ENCODE peak calls at places on chromosome 12, in eight cellular contexts. One of them, this sample, is unnamed.

GRCh38 chr12:91890742-91891141 is 254.9 kb downstream of the BTG1 start:
- DNase-seq in kidney glomerular epithelial cell: no peak
- DNase-seq in psoas muscle: no peak
- DNase-seq in naive B cell: no peak
- DNase-seq in Calu3: no peak
- DNase-seq in Right ventricle myocardium inferior: no peak
- DNase-seq in GM12891: no peak
- DNase-seq in iPS-NIHi11: no peak
- DNase-seq in this sample: no peak

GRCh38 chr12:115941362-115941761 is 336.1 kb downstream of the MED13L start:
- DNase-seq in kidney glomerular epithelial cell: no peak
- DNase-seq in psoas muscle: no peak
- DNase-seq in Right ventricle myocardium inferior: peak
- DNase-seq in Calu3: no peak
- DNase-seq in iPS-NIHi11: no peak
- DNase-seq in GM12891: no peak
- DNase-seq in naive B cell: no peak
- DNase-seq in this sample: no peak

GRCh38 chr12:51368640-51369517 is 22.3 kb downstream of the GALNT6 start:
- DNase-seq in GM12891: peak
- DNase-seq in naive B cell: peak
- DNase-seq in iPS-NIHi11: peak
- DNase-seq in Calu3: no peak
- DNase-seq in Right ventricle myocardium inferior: no peak
- DNase-seq in kidney glomerular epithelial cell: peak
- DNase-seq in psoas muscle: peak
- DNase-seq in this sample: no peak

GRCh38 chr12:110641512-110641911 is 27.6 kb downstream of the TCTN1 start:
- DNase-seq in kidney glomerular epithelial cell: no peak
- DNase-seq in psoas muscle: peak
- DNase-seq in Right ventricle myocardium inferior: no peak
- DNase-seq in naive B cell: no peak
- DNase-seq in GM12891: no peak
- DNase-seq in iPS-NIHi11: peak
- DNase-seq in Calu3: no peak
- DNase-seq in this sample: no peak

GRCh38 chr12:98635657-98636323 is 8.8 kb downstream of the IKBIP start:
- DNase-seq in Right ventricle myocardium inferior: no peak
- DNase-seq in psoas muscle: no peak
- DNase-seq in Calu3: no peak
- DNase-seq in GM12891: peak
- DNase-seq in iPS-NIHi11: peak
- DNase-seq in naive B cell: no peak
- DNase-seq in kidney glomerular epithelial cell: peak
- DNase-seq in this sample: no peak

GRCh38 chr12:91007531-91008290 is 2.9 kb upstream of the EPYC start:
- DNase-seq in iPS-NIHi11: no peak
- DNase-seq in GM12891: no peak
- DNase-seq in naive B cell: no peak
- DNase-seq in kidney glomerular epithelial cell: no peak
- DNase-seq in Calu3: no peak
- DNase-seq in psoas muscle: no peak
- DNase-seq in Right ventricle myocardium inferior: no peak
- DNase-seq in this sample: no peak

GRCh38 chr12:113040722-113041168 is 15.8 kb upstream of the DTX1 start:
- DNase-seq in Calu3: peak
- DNase-seq in kidney glomerular epithelial cell: peak
- DNase-seq in Right ventricle myocardium inferior: peak
- DNase-seq in naive B cell: no peak
- DNase-seq in GM12891: no peak
- DNase-seq in psoas muscle: peak
- DNase-seq in iPS-NIHi11: no peak
- DNase-seq in this sample: no peak

GRCh38 chr12:13197526-13198141 is 1.1 kb downstream of the EMP1 start:
- DNase-seq in iPS-NIHi11: no peak
- DNase-seq in Calu3: no peak
- DNase-seq in psoas muscle: peak
- DNase-seq in GM12891: no peak
- DNase-seq in Right ventricle myocardium inferior: no peak
- DNase-seq in kidney glomerular epithelial cell: no peak
- DNase-seq in naive B cell: no peak
- DNase-seq in this sample: no peak

GRCh38 chr12:63844391-63845341 is at the start of gene SRGAP1:
- DNase-seq in iPS-NIHi11: peak
- DNase-seq in Right ventricle myocardium inferior: peak
- DNase-seq in Calu3: peak
- DNase-seq in naive B cell: no peak
- DNase-seq in psoas muscle: peak
- DNase-seq in kidney glomerular epithelial cell: peak
- DNase-seq in GM12891: peak
- DNase-seq in this sample: peak

GRCh38 chr12:93714382-93714781 is 37.2 kb downstream of the CRADD start:
- DNase-seq in kidney glomerular epithelial cell: peak
- DNase-seq in iPS-NIHi11: no peak
- DNase-seq in GM12891: no peak
- DNase-seq in Right ventricle myocardium inferior: no peak
- DNase-seq in psoas muscle: no peak
- DNase-seq in Calu3: no peak
- DNase-seq in naive B cell: no peak
- DNase-seq in this sample: no peak

GRCh38 chr12:115953450-115953849 is 324.0 kb downstream of the MED13L start:
- DNase-seq in psoas muscle: no peak
- DNase-seq in Calu3: no peak
- DNase-seq in naive B cell: no peak
- DNase-seq in GM12891: no peak
- DNase-seq in iPS-NIHi11: no peak
- DNase-seq in kidney glomerular epithelial cell: no peak
- DNase-seq in Right ventricle myocardium inferior: no peak
- DNase-seq in this sample: no peak

GRCh38 chr12:54558311-54558710 is 8.9 kb downstream of the PDE1B start:
- DNase-seq in Calu3: no peak
- DNase-seq in Right ventricle myocardium inferior: no peak
- DNase-seq in psoas muscle: no peak
- DNase-seq in naive B cell: no peak
- DNase-seq in GM12891: no peak
- DNase-seq in iPS-NIHi11: no peak
- DNase-seq in kidney glomerular epithelial cell: no peak
- DNase-seq in this sample: no peak

GRCh38 chr12:54217774-54218221 is 29.0 kb upstream of the SMUG1 start:
- DNase-seq in psoas muscle: no peak
- DNase-seq in naive B cell: peak
- DNase-seq in GM12891: peak
- DNase-seq in kidney glomerular epithelial cell: no peak
- DNase-seq in iPS-NIHi11: peak
- DNase-seq in Calu3: no peak
- DNase-seq in Right ventricle myocardium inferior: no peak
- DNase-seq in this sample: no peak

GRCh38 chr12:80053048-80053790 is 46.1 kb upstream of the OTOGL start:
- DNase-seq in naive B cell: no peak
- DNase-seq in Calu3: no peak
- DNase-seq in iPS-NIHi11: no peak
- DNase-seq in GM12891: no peak
- DNase-seq in Right ventricle myocardium inferior: peak
- DNase-seq in psoas muscle: peak
- DNase-seq in kidney glomerular epithelial cell: no peak
- DNase-seq in this sample: no peak

GRCh38 chr12:38161123-38162000 is 155.2 kb upstream of the ALG10B start:
- DNase-seq in Right ventricle myocardium inferior: no peak
- DNase-seq in psoas muscle: no peak
- DNase-seq in GM12891: no peak
- DNase-seq in naive B cell: no peak
- DNase-seq in iPS-NIHi11: no peak
- DNase-seq in Calu3: no peak
- DNase-seq in kidney glomerular epithelial cell: no peak
- DNase-seq in this sample: no peak

GRCh38 chr12:103729499-103729898 is 111.5 kb downstream of the NT5DC3 start:
- DNase-seq in naive B cell: no peak
- DNase-seq in GM12891: no peak
- DNase-seq in Calu3: no peak
- DNase-seq in Right ventricle myocardium inferior: no peak
- DNase-seq in iPS-NIHi11: no peak
- DNase-seq in psoas muscle: no peak
- DNase-seq in kidney glomerular epithelial cell: no peak
- DNase-seq in this sample: no peak

GRCh38 chr12:7602287-7602686 is 63.4 kb downstream of the APOBEC1 start:
- DNase-seq in Right ventricle myocardium inferior: no peak
- DNase-seq in Calu3: no peak
- DNase-seq in kidney glomerular epithelial cell: no peak
- DNase-seq in psoas muscle: no peak
- DNase-seq in GM12891: no peak
- DNase-seq in iPS-NIHi11: no peak
- DNase-seq in naive B cell: no peak
- DNase-seq in this sample: no peak

GRCh38 chr12:51785906-51786305 is 62.6 kb downstream of the FIGNL2 start:
- DNase-seq in iPS-NIHi11: no peak
- DNase-seq in naive B cell: no peak
- DNase-seq in psoas muscle: no peak
- DNase-seq in GM12891: no peak
- DNase-seq in Calu3: no peak
- DNase-seq in Right ventricle myocardium inferior: no peak
- DNase-seq in kidney glomerular epithelial cell: no peak
- DNase-seq in this sample: no peak

GRCh38 chr12:96047621-96048211 is 12.3 kb upstream of the LTA4H start:
- DNase-seq in Calu3: peak
- DNase-seq in Right ventricle myocardium inferior: no peak
- DNase-seq in kidney glomerular epithelial cell: peak
- DNase-seq in psoas muscle: no peak
- DNase-seq in GM12891: no peak
- DNase-seq in iPS-NIHi11: peak
- DNase-seq in naive B cell: no peak
- DNase-seq in this sample: no peak

GRCh38 chr12:111275308-111275707 is 93.6 kb downstream of the PHETA1 start:
- DNase-seq in naive B cell: no peak
- DNase-seq in kidney glomerular epithelial cell: no peak
- DNase-seq in GM12891: no peak
- DNase-seq in psoas muscle: no peak
- DNase-seq in iPS-NIHi11: no peak
- DNase-seq in Calu3: no peak
- DNase-seq in Right ventricle myocardium inferior: no peak
- DNase-seq in this sample: no peak

GRCh38 chr12:39443704-39444234 is 849 bp upstream of the KIF21A start:
- DNase-seq in naive B cell: no peak
- DNase-seq in kidney glomerular epithelial cell: peak
- DNase-seq in iPS-NIHi11: no peak
- DNase-seq in Calu3: no peak
- DNase-seq in psoas muscle: no peak
- DNase-seq in Right ventricle myocardium inferior: no peak
- DNase-seq in GM12891: no peak
- DNase-seq in this sample: no peak

GRCh38 chr12:6752181-6752930 is 585 bp downstream of the MLF2 start:
- DNase-seq in Calu3: no peak
- DNase-seq in GM12891: no peak
- DNase-seq in naive B cell: no peak
- DNase-seq in iPS-NIHi11: peak
- DNase-seq in kidney glomerular epithelial cell: peak
- DNase-seq in psoas muscle: no peak
- DNase-seq in Right ventricle myocardium inferior: peak
- DNase-seq in this sample: peak

GRCh38 chr12:42332301-42332894 is 6.4 kb downstream of the PPHLN1 start:
- DNase-seq in GM12891: no peak
- DNase-seq in Right ventricle myocardium inferior: no peak
- DNase-seq in Calu3: peak
- DNase-seq in psoas muscle: no peak
- DNase-seq in naive B cell: peak
- DNase-seq in kidney glomerular epithelial cell: peak
- DNase-seq in iPS-NIHi11: peak
- DNase-seq in this sample: no peak

GRCh38 chr12:124939428-124940142 is 25.1 kb upstream of the UBC start:
- DNase-seq in naive B cell: peak
- DNase-seq in psoas muscle: peak
- DNase-seq in Calu3: peak
- DNase-seq in Right ventricle myocardium inferior: peak
- DNase-seq in kidney glomerular epithelial cell: no peak
- DNase-seq in GM12891: no peak
- DNase-seq in iPS-NIHi11: peak
- DNase-seq in this sample: peak

GRCh38 chr12:57240926-57241555 is 9.9 kb downstream of the STAC3 start:
- DNase-seq in naive B cell: no peak
- DNase-seq in psoas muscle: peak
- DNase-seq in Calu3: no peak
- DNase-seq in GM12891: no peak
- DNase-seq in kidney glomerular epithelial cell: no peak
- DNase-seq in Right ventricle myocardium inferior: no peak
- DNase-seq in iPS-NIHi11: peak
- DNase-seq in this sample: no peak

GRCh38 chr12:65756956-65757511 is 67.2 kb upstream of the HMGA2 start:
- DNase-seq in GM12891: no peak
- DNase-seq in iPS-NIHi11: no peak
- DNase-seq in Right ventricle myocardium inferior: no peak
- DNase-seq in Calu3: no peak
- DNase-seq in psoas muscle: no peak
- DNase-seq in naive B cell: no peak
- DNase-seq in kidney glomerular epithelial cell: peak
- DNase-seq in this sample: no peak

GRCh38 chr12:132392389-132393244 is 63.2 kb upstream of the GALNT9 start:
- DNase-seq in iPS-NIHi11: no peak
- DNase-seq in Right ventricle myocardium inferior: peak
- DNase-seq in psoas muscle: no peak
- DNase-seq in Calu3: no peak
- DNase-seq in GM12891: no peak
- DNase-seq in naive B cell: no peak
- DNase-seq in kidney glomerular epithelial cell: no peak
- DNase-seq in this sample: no peak

GRCh38 chr12:114855678-114856077 is 171.7 kb upstream of the TBX3 start:
- DNase-seq in psoas muscle: no peak
- DNase-seq in iPS-NIHi11: no peak
- DNase-seq in kidney glomerular epithelial cell: no peak
- DNase-seq in Calu3: no peak
- DNase-seq in GM12891: no peak
- DNase-seq in Right ventricle myocardium inferior: no peak
- DNase-seq in naive B cell: no peak
- DNase-seq in this sample: no peak

GRCh38 chr12:68237068-68237467 is 11.5 kb upstream of the IL26 start:
- DNase-seq in Calu3: no peak
- DNase-seq in iPS-NIHi11: no peak
- DNase-seq in naive B cell: no peak
- DNase-seq in kidney glomerular epithelial cell: no peak
- DNase-seq in GM12891: no peak
- DNase-seq in Right ventricle myocardium inferior: no peak
- DNase-seq in psoas muscle: no peak
- DNase-seq in this sample: no peak

GRCh38 chr12:43969882-43970281 is 134.0 kb downstream of the TMEM117 start:
- DNase-seq in Calu3: no peak
- DNase-seq in Right ventricle myocardium inferior: no peak
- DNase-seq in iPS-NIHi11: no peak
- DNase-seq in kidney glomerular epithelial cell: peak
- DNase-seq in naive B cell: no peak
- DNase-seq in psoas muscle: no peak
- DNase-seq in GM12891: no peak
- DNase-seq in this sample: no peak

GRCh38 chr12:15855646-15856045 is 26.5 kb upstream of the STRAP start:
- DNase-seq in kidney glomerular epithelial cell: peak
- DNase-seq in naive B cell: no peak
- DNase-seq in GM12891: no peak
- DNase-seq in psoas muscle: no peak
- DNase-seq in iPS-NIHi11: no peak
- DNase-seq in Calu3: no peak
- DNase-seq in Right ventricle myocardium inferior: no peak
- DNase-seq in this sample: no peak

GRCh38 chr12:5567021-5567744 is 135.3 kb downstream of the NTF3 start:
- DNase-seq in GM12891: no peak
- DNase-seq in kidney glomerular epithelial cell: no peak
- DNase-seq in naive B cell: no peak
- DNase-seq in Right ventricle myocardium inferior: peak
- DNase-seq in psoas muscle: no peak
- DNase-seq in Calu3: no peak
- DNase-seq in iPS-NIHi11: no peak
- DNase-seq in this sample: no peak

GRCh38 chr12:10940389-10940788 is 1.3 kb upstream of the TAS2R14 start:
- DNase-seq in kidney glomerular epithelial cell: peak
- DNase-seq in Calu3: peak
- DNase-seq in GM12891: no peak
- DNase-seq in iPS-NIHi11: no peak
- DNase-seq in Right ventricle myocardium inferior: no peak
- DNase-seq in psoas muscle: no peak
- DNase-seq in naive B cell: no peak
- DNase-seq in this sample: no peak

GRCh38 chr12:107477946-107478610 is 207.5 kb upstream of the PWP1 start:
- DNase-seq in kidney glomerular epithelial cell: peak
- DNase-seq in Calu3: no peak
- DNase-seq in Right ventricle myocardium inferior: no peak
- DNase-seq in psoas muscle: no peak
- DNase-seq in GM12891: no peak
- DNase-seq in naive B cell: no peak
- DNase-seq in iPS-NIHi11: no peak
- DNase-seq in this sample: no peak